ENCODE peak calls at places on chromosome 22, in six cellular contexts. I, S, T, X, N and E are unnamed samples.

GRCh38 chr22:36332623-36333331 is 55.0 kb downstream of the MYH9 start:
- DNase-seq in I (no peak), S (no peak), T (no peak), X (peak; percentile 89), N (no peak), E (no peak)

GRCh38 chr22:22720201-22720723 is 75.8 kb downstream of the GGTLC2 start:
- DNase-seq in X (peak; percentile 65), T (no peak), N (peak; percentile 26), S (no peak), I (no peak), E (peak; percentile 61)

GRCh38 chr22:36027579-36027959 is 1.1 kb downstream of the RBFOX2 start:
- DNase-seq in N (no peak), S (peak; percentile 53), X (no peak), I (no peak), T (no peak), E (peak; percentile 25)

GRCh38 chr22:36180928-36181327 is 20.4 kb upstream of the APOL3 start:
- DNase-seq in X (no peak), T (no peak), N (no peak), S (no peak), I (no peak), E (no peak)

GRCh38 chr22:47063606-47064005 is 301.2 kb downstream of the TBC1D22A start:
- DNase-seq in I (no peak), N (no peak), X (no peak), T (no peak), S (no peak), E (no peak)

GRCh38 chr22:29443861-29444431 is 5.6 kb downstream of the RFPL1 start:
- DNase-seq in S (no peak), T (no peak), N (no peak), X (no peak), I (no peak), E (no peak)

GRCh38 chr22:50313600-50313999 is 6.2 kb upstream of the PLXNB2 start:
- DNase-seq in I (no peak), X (no peak), S (peak; percentile 46), T (no peak), N (no peak), E (no peak)

GRCh38 chr22:30671071-30671470 is 3.4 kb upstream of the DUSP18 start:
- DNase-seq in T (no peak), I (no peak), S (no peak), X (no peak), N (no peak), E (no peak)

GRCh38 chr22:21568207-21569075 is 927 bp downstream of the UBE2L3 start:
- DNase-seq in S (no peak), X (peak; percentile 27), T (no peak), I (no peak), N (no peak), E (peak; percentile 75)

GRCh38 chr22:36580846-36581245 is 51.9 kb upstream of the EIF3D start:
- DNase-seq in S (no peak), X (no peak), N (no peak), I (no peak), T (no peak), E (no peak)

GRCh38 chr22:37696657-37697539 is at the start of gene TRIOBP:
- DNase-seq in S (peak; percentile 98), I (peak; percentile 96), X (peak; percentile 88), N (peak; percentile 96), T (peak; percentile 49), E (peak; percentile 93)

GRCh38 chr22:50481440-50482106 is at the start of gene ADM2:
- DNase-seq in N (no peak), S (no peak), I (no peak), X (peak; percentile 72), T (no peak), E (peak; percentile 43)

GRCh38 chr22:27512283-27512761 is 289.2 kb downstream of the MN1 start:
- DNase-seq in I (peak; percentile 61), S (peak; percentile 92), N (no peak), X (peak; percentile 13), T (no peak), E (peak; percentile 4)

GRCh38 chr22:45105281-45105700 is 58.4 kb upstream of the NUP50 start:
- DNase-seq in T (no peak), S (no peak), X (peak; percentile 70), N (peak; percentile 27), I (no peak), E (peak; percentile 11)

GRCh38 chr22:32932176-32932575 is 126.0 kb downstream of the SYN3 start:
- DNase-seq in X (no peak), T (no peak), S (no peak), N (no peak), I (no peak), E (no peak)

GRCh38 chr22:18083406-18083805 is 5.6 kb downstream of the PEX26 start:
- DNase-seq in X (no peak), N (no peak), S (no peak), I (no peak), T (no peak), E (no peak)

GRCh38 chr22:46007848-46008261 is 30.9 kb upstream of the WNT7B start:
- DNase-seq in S (peak; percentile 91), N (peak; percentile 96), X (no peak), T (no peak), I (peak; percentile 78), E (no peak)

GRCh38 chr22:17964153-17964552 is 60.2 kb downstream of the MICAL3 start:
- DNase-seq in X (no peak), T (no peak), I (no peak), N (no peak), S (no peak), E (no peak)

GRCh38 chr22:37982938-37983859 is 1.2 kb downstream of the SOX10 start:
- DNase-seq in N (no peak), S (no peak), I (no peak), X (no peak), T (no peak), E (no peak)

GRCh38 chr22:26985217-26985616 is 327.8 kb downstream of the MIAT start:
- DNase-seq in X (no peak), N (no peak), S (no peak), T (no peak), I (no peak), E (no peak)

GRCh38 chr22:49209452-49210195 is 618.0 kb downstream of the BRD1 start:
- DNase-seq in T (no peak), N (peak; percentile 93), X (no peak), I (no peak), S (peak; percentile 33), E (peak; percentile 1)

GRCh38 chr22:37211075-37211852 is 1.0 kb downstream of the SSTR3 start:
- DNase-seq in I (no peak), T (no peak), S (no peak), N (no peak), X (no peak), E (no peak)

GRCh38 chr22:30802202-30803166 is 107.8 kb downstream of the OSBP2 start:
- DNase-seq in T (peak; percentile 63), S (peak; percentile 90), N (peak; percentile 71), X (peak; percentile 95), I (peak; percentile 50), E (peak; percentile 88)

GRCh38 chr22:26888887-26889286 is 231.5 kb downstream of the MIAT start:
- DNase-seq in N (no peak), I (no peak), S (no peak), X (no peak), T (no peak), E (no peak)

GRCh38 chr22:41361716-41362310 is 19.9 kb upstream of the TEF start:
- DNase-seq in T (no peak), I (no peak), N (no peak), X (no peak), S (no peak), E (no peak)

GRCh38 chr22:25360411-25360810 is 141.0 kb downstream of the CRYBB2 start:
- DNase-seq in S (no peak), T (no peak), I (no peak), X (no peak), N (no peak), E (no peak)